ENCODE peak calls at places on chromosomes 4 and X, in six cellular contexts. One of them, this sample, is unnamed.

GRCh38 chrX:121121021-121121420 is 73.6 kb downstream of the GLUD2 start:
- DNase-seq in body of pancreas: no peak
- DNase-seq in fibroblast of villous mesenchyme: no peak
- DNase-seq in CD8-positive, alpha-beta memory T cell: no peak
- DNase-seq in kidney: no peak
- DNase-seq in ELR: no peak
- DNase-seq in this sample: no peak

GRCh38 chr4:56626963-56627362 is 54.1 kb downstream of the HOPX start:
- DNase-seq in body of pancreas: no peak
- DNase-seq in fibroblast of villous mesenchyme: no peak
- DNase-seq in CD8-positive, alpha-beta memory T cell: no peak
- DNase-seq in kidney: no peak
- DNase-seq in ELR: no peak
- DNase-seq in this sample: no peak

GRCh38 chr4:166153539-166153938 is 280.5 kb downstream of the TLL1 start:
- DNase-seq in body of pancreas: no peak
- DNase-seq in fibroblast of villous mesenchyme: no peak
- DNase-seq in CD8-positive, alpha-beta memory T cell: no peak
- DNase-seq in kidney: no peak
- DNase-seq in ELR: no peak
- DNase-seq in this sample: no peak

GRCh38 chr4:185881427-185881826 is 69.4 kb upstream of the SORBS2 start:
- DNase-seq in body of pancreas: no peak
- DNase-seq in fibroblast of villous mesenchyme: no peak
- DNase-seq in CD8-positive, alpha-beta memory T cell: no peak
- DNase-seq in kidney: no peak
- DNase-seq in ELR: no peak
- DNase-seq in this sample: no peak

GRCh38 chr4:101125045-101125713 is 222.1 kb downstream of the PPP3CA start:
- DNase-seq in body of pancreas: no peak
- DNase-seq in fibroblast of villous mesenchyme: peak; percentile 52
- DNase-seq in CD8-positive, alpha-beta memory T cell: no peak
- DNase-seq in kidney: no peak
- DNase-seq in ELR: no peak
- DNase-seq in this sample: no peak

GRCh38 chr4:186714006-186714675 is 9.5 kb downstream of the FAT1 start:
- DNase-seq in body of pancreas: no peak
- DNase-seq in fibroblast of villous mesenchyme: no peak
- DNase-seq in CD8-positive, alpha-beta memory T cell: no peak
- DNase-seq in kidney: no peak
- DNase-seq in ELR: no peak
- DNase-seq in this sample: no peak

GRCh38 chr4:85114526-85114925 is 148.0 kb upstream of the WDFY3 start:
- DNase-seq in body of pancreas: no peak
- DNase-seq in fibroblast of villous mesenchyme: no peak
- DNase-seq in CD8-positive, alpha-beta memory T cell: no peak
- DNase-seq in kidney: no peak
- DNase-seq in ELR: no peak
- DNase-seq in this sample: no peak

GRCh38 chr4:119490335-119490734 is 138.3 kb downstream of the PDE5A start:
- DNase-seq in body of pancreas: no peak
- DNase-seq in fibroblast of villous mesenchyme: peak; percentile 39
- DNase-seq in CD8-positive, alpha-beta memory T cell: no peak
- DNase-seq in kidney: no peak
- DNase-seq in ELR: peak; percentile 38
- DNase-seq in this sample: no peak

GRCh38 chr4:5448286-5448685 is 260.1 kb downstream of the EVC2 start:
- DNase-seq in body of pancreas: no peak
- DNase-seq in fibroblast of villous mesenchyme: no peak
- DNase-seq in CD8-positive, alpha-beta memory T cell: no peak
- DNase-seq in kidney: no peak
- DNase-seq in ELR: no peak
- DNase-seq in this sample: no peak